ENCODE peak calls at places on chromosome 3, in five cellular contexts. M, T, E, B and G are unnamed samples.

GRCh38 chr3:20194793-20195460 is 8.9 kb upstream of the SGO1 start:
- DNase-seq in M (no peak), T (no peak), E (no peak), B (no peak), G (no peak)

GRCh38 chr3:151218136-151218535 is 15.1 kb upstream of the GPR171 start:
- DNase-seq in M (no peak), T (no peak), E (no peak), B (no peak), G (no peak)

GRCh38 chr3:139312959-139313358 is 30.9 kb upstream of the MRPS22 start:
- DNase-seq in M (no peak), T (no peak), E (peak; percentile 81), B (no peak), G (no peak)

GRCh38 chr3:70360985-70361384 is 48.5 kb upstream of the MDFIC2 start:
- DNase-seq in M (peak; percentile 21), T (no peak), E (no peak), B (no peak), G (no peak)

GRCh38 chr3:12230406-12230805 is 58.5 kb upstream of the PPARG start:
- DNase-seq in M (no peak), T (no peak), E (no peak), B (no peak), G (no peak)

GRCh38 chr3:43153189-43154083 is 47.6 kb upstream of the POMGNT2 start:
- DNase-seq in M (no peak), T (peak; percentile 51), E (peak; percentile 69), B (no peak), G (no peak)

GRCh38 chr3:195441476-195441970 is 1.3 kb downstream of the ACAP2 start:
- DNase-seq in M (peak; percentile 42), T (no peak), E (no peak), B (no peak), G (no peak)

GRCh38 chr3:150225986-150226385 is 182.1 kb upstream of the TSC22D2 start:
- DNase-seq in M (no peak), T (no peak), E (no peak), B (no peak), G (no peak)

GRCh38 chr3:45232531-45232930 is 6.4 kb upstream of the TMEM158 start:
- DNase-seq in M (peak; percentile 6), T (no peak), E (peak; percentile 20), B (no peak), G (no peak)

GRCh38 chr3:143814358-143814968 is 33.8 kb downstream of the SLC9A9 start:
- DNase-seq in M (no peak), T (no peak), E (no peak), B (no peak), G (no peak)

GRCh38 chr3:195117978-195118581 is 152.9 kb downstream of the XXYLT1 start:
- DNase-seq in M (peak; percentile 45), T (no peak), E (no peak), B (no peak), G (no peak)

GRCh38 chr3:16239776-16240175 is 25.0 kb downstream of the DPH3 start:
- DNase-seq in M (no peak), T (no peak), E (no peak), B (no peak), G (no peak)

GRCh38 chr3:168807426-168807825 is 711.7 kb upstream of the GOLIM4 start:
- DNase-seq in M (peak; percentile 26), T (no peak), E (no peak), B (no peak), G (no peak)

GRCh38 chr3:67981077-67981476 is 326.7 kb upstream of the SUCLG2 start:
- DNase-seq in M (no peak), T (no peak), E (no peak), B (no peak), G (no peak)

GRCh38 chr3:181633556-181633955 is 78.2 kb upstream of the SOX2 start:
- DNase-seq in M (no peak), T (no peak), E (no peak), B (no peak), G (no peak)

GRCh38 chr3:52268036-52268435 is 10.4 kb downstream of the WDR82 start:
- DNase-seq in M (no peak), T (no peak), E (no peak), B (no peak), G (no peak)

GRCh38 chr3:37646865-37647264 is 214.8 kb upstream of the CTDSPL start:
- DNase-seq in M (no peak), T (no peak), E (no peak), B (no peak), G (no peak)

GRCh38 chr3:182644800-182645433 is 148.4 kb upstream of the ATP11B start:
- DNase-seq in M (no peak), T (no peak), E (no peak), B (no peak), G (no peak)

GRCh38 chr3:31789429-31789828 is 191.6 kb downstream of the OSBPL10 start:
- DNase-seq in M (no peak), T (no peak), E (no peak), B (no peak), G (no peak)

GRCh38 chr3:181782306-181782924 is 70.7 kb downstream of the SOX2 start:
- DNase-seq in M (peak; percentile 29), T (no peak), E (no peak), B (no peak), G (no peak)

GRCh38 chr3:65877160-65877559 is 161.6 kb downstream of the MAGI1 start:
- DNase-seq in M (no peak), T (no peak), E (no peak), B (no peak), G (no peak)

GRCh38 chr3:53140575-53141467 is 10.6 kb upstream of the RFT1 start:
- DNase-seq in M (no peak), T (no peak), E (peak; percentile 72), B (no peak), G (no peak)

GRCh38 chr3:122615303-122615702 is 37.9 kb downstream of the PARP15 start:
- DNase-seq in M (no peak), T (no peak), E (no peak), B (no peak), G (no peak)

GRCh38 chr3:16262195-16262594 is 2.5 kb downstream of the DPH3 start:
- DNase-seq in M (no peak), T (no peak), E (no peak), B (no peak), G (no peak)

GRCh38 chr3:50192689-50193141 is 1.3 kb downstream of the GNAT1 start:
- DNase-seq in M (peak; percentile 63), T (peak; percentile 91), E (peak; percentile 82), B (peak; percentile 91), G (peak; percentile 87)

GRCh38 chr3:58177747-58178527 is 32.8 kb downstream of the DNASE1L3 start:
- DNase-seq in M (peak; percentile 87), T (peak; percentile 98), E (peak; percentile 94), B (peak; percentile 86), G (peak; percentile 97)

GRCh38 chr3:70571696-70572095 is 259.3 kb upstream of the MDFIC2 start:
- DNase-seq in M (no peak), T (no peak), E (no peak), B (no peak), G (no peak)

GRCh38 chr3:58490860-58491501 is 915 bp upstream of the KCTD6 start:
- DNase-seq in M (no peak), T (peak; percentile 41), E (no peak), B (no peak), G (no peak)

GRCh38 chr3:197847866-197848401 is 56.9 kb downstream of the LRCH3 start:
- DNase-seq in M (peak; percentile 52), T (no peak), E (peak; percentile 38), B (peak; percentile 2), G (no peak)

GRCh38 chr3:155356594-155357370 is 63.3 kb upstream of the STRIT1 start:
- DNase-seq in M (peak; percentile 44), T (no peak), E (peak; percentile 13), B (no peak), G (no peak)

GRCh38 chr3:182323126-182323727 is 470.1 kb upstream of the ATP11B start:
- DNase-seq in M (no peak), T (no peak), E (no peak), B (no peak), G (no peak)

GRCh38 chr3:149396476-149396875 is 19.0 kb upstream of the TM4SF1 start:
- DNase-seq in M (no peak), T (no peak), E (no peak), B (no peak), G (no peak)

GRCh38 chr3:53023072-53023823 is 22.6 kb downstream of the SFMBT1 start:
- DNase-seq in M (peak; percentile 3), T (no peak), E (no peak), B (no peak), G (no peak)

GRCh38 chr3:99023590-99024192 is 122.2 kb upstream of the DCBLD2 start:
- DNase-seq in M (peak; percentile 74), T (no peak), E (peak; percentile 57), B (no peak), G (no peak)

GRCh38 chr3:141498592-141499223 is 11.9 kb downstream of the RASA2 start:
- DNase-seq in M (peak; percentile 21), T (no peak), E (no peak), B (peak; percentile 64), G (no peak)

GRCh38 chr3:37594873-37595783 is 266.6 kb upstream of the CTDSPL start:
- DNase-seq in M (no peak), T (no peak), E (no peak), B (no peak), G (no peak)

GRCh38 chr3:129122697-129123055 is 1.1 kb upstream of the RAB43 start:
- DNase-seq in M (peak; percentile 32), T (peak; percentile 53), E (peak; percentile 33), B (no peak), G (no peak)

GRCh38 chr3:45125550-45126026 is 20.6 kb downstream of the CDCP1 start:
- DNase-seq in M (no peak), T (no peak), E (no peak), B (no peak), G (no peak)

GRCh38 chr3:55690746-55691540 is 203.8 kb upstream of the WNT5A start:
- DNase-seq in M (peak; percentile 21), T (no peak), E (no peak), B (no peak), G (no peak)